ENCODE peak calls at places on chromosomes 7 and 10, in seven cellular contexts. Y, O, P, A, Z, H and D are unnamed samples.

GRCh38 chr7:99628471-99629465 is 12.0 kb downstream of the ZSCAN25 start:
- DNase-seq in Y (no peak), O (no peak), P (peak; percentile 32), A (no peak), Z (no peak), H (no peak), D (no peak)

GRCh38 chr7:66211429-66211828 is 6.3 kb downstream of the TPST1 start:
- DNase-seq in Y (no peak), O (no peak), P (no peak), A (no peak), Z (no peak), H (no peak), D (peak; percentile 48)

GRCh38 chr7:136405931-136406777 is 429.0 kb upstream of the MTPN start:
- DNase-seq in Y (peak; percentile 71), O (peak; percentile 3), P (peak; percentile 77), A (no peak), Z (peak; percentile 77), H (peak; percentile 68), D (peak; percentile 36)

GRCh38 chr10:6416892-6417512 is 163.1 kb downstream of the PRKCQ start:
- DNase-seq in Y (no peak), O (no peak), P (peak; percentile 15), A (no peak), Z (peak; percentile 53), H (peak; percentile 58), D (no peak)

GRCh38 chr10:48399056-48399541 is 92.6 kb downstream of the MAPK8 start:
- DNase-seq in Y (no peak), O (no peak), P (peak; percentile 5), A (no peak), Z (peak; percentile 16), H (no peak), D (no peak)

GRCh38 chr10:29646238-29646902 is 11.6 kb upstream of the SVIL start:
- DNase-seq in Y (no peak), O (peak; percentile 10), P (no peak), A (no peak), Z (no peak), H (no peak), D (no peak)

GRCh38 chr10:93554760-93555432 is 11.6 kb upstream of the FFAR4 start:
- DNase-seq in Y (peak; percentile 81), O (peak; percentile 69), P (peak; percentile 88), A (no peak), Z (peak; percentile 71), H (peak; percentile 89), D (no peak)

GRCh38 chr7:36441344-36442022 is 51.8 kb downstream of the ANLN start:
- DNase-seq in Y (no peak), O (no peak), P (no peak), A (no peak), Z (peak; percentile 59), H (peak; percentile 32), D (no peak)

GRCh38 chr7:102404005-102404861 is 8.1 kb downstream of the PRKRIP1 start:
- DNase-seq in Y (no peak), O (no peak), P (peak; percentile 77), A (no peak), Z (peak; percentile 79), H (peak; percentile 83), D (no peak)

GRCh38 chr7:142231716-142232115 is 26.1 kb downstream of the PRSS58 start:
- DNase-seq in Y (peak; percentile 23), O (no peak), P (peak; percentile 67), A (no peak), Z (no peak), H (peak; percentile 83), D (no peak)

GRCh38 chr7:67512481-67512880 is 515.8 kb downstream of the TYW1 start:
- DNase-seq in Y (no peak), O (no peak), P (no peak), A (no peak), Z (no peak), H (no peak), D (no peak)

GRCh38 chr7:75688200-75689136 is 50.3 kb downstream of the HIP1 start:
- DNase-seq in Y (no peak), O (peak; percentile 3), P (no peak), A (no peak), Z (peak; percentile 7), H (no peak), D (no peak)

GRCh38 chr10:37623506-37623905 is 233.9 kb downstream of the ZNF248 start:
- DNase-seq in Y (no peak), O (no peak), P (no peak), A (no peak), Z (no peak), H (no peak), D (no peak)

GRCh38 chr10:72340510-72340895 is 14.2 kb downstream of the DNAJB12 start:
- DNase-seq in Y (peak; percentile 77), O (peak; percentile 88), P (peak; percentile 82), A (peak; percentile 56), Z (peak; percentile 76), H (peak; percentile 85), D (no peak)

GRCh38 chr10:96285331-96285752 is 14.0 kb upstream of the BLNK start:
- DNase-seq in Y (no peak), O (no peak), P (peak; percentile 71), A (no peak), Z (no peak), H (peak; percentile 67), D (no peak)